ENCODE peak calls at places on chromosomes 4 and X, in eight cellular contexts. Z, D, W, C, M, A, Q and K are unnamed samples.

GRCh38 chr4:99473131-99473530 is 37.7 kb upstream of the C4orf17 start:
- DNase-seq in Z (no peak), D (no peak), W (no peak), C (no peak), M (no peak), A (no peak), Q (no peak), K (no peak)

GRCh38 chr4:55444822-55445221 is 49.1 kb downstream of the TMEM165 start:
- DNase-seq in Z (no peak), D (peak; percentile 58), W (no peak), C (no peak), M (no peak), A (no peak), Q (peak; percentile 21), K (no peak)

GRCh38 chr4:143071351-143071750 is 113.4 kb upstream of the USP38 start:
- DNase-seq in Z (no peak), D (no peak), W (no peak), C (no peak), M (no peak), A (no peak), Q (no peak), K (no peak)

GRCh38 chr4:169159614-169160013 is 111.1 kb downstream of the SH3RF1 start:
- DNase-seq in Z (no peak), D (peak; percentile 60), W (no peak), C (no peak), M (no peak), A (no peak), Q (no peak), K (no peak)

GRCh38 chr4:133148690-133149363 is at the start of gene PCDH10:
- DNase-seq in Z (peak; percentile 73), D (peak; percentile 96), W (peak; percentile 94), C (peak; percentile 96), M (no peak), A (peak; percentile 97), Q (peak; percentile 97), K (peak; percentile 31)

GRCh38 chrX:42495139-42495538 is 282.8 kb downstream of the PPP1R2C start:
- DNase-seq in Z (no peak), D (no peak), W (no peak), C (no peak), M (peak; percentile 3), A (no peak), Q (no peak), K (peak; percentile 10)

GRCh38 chrX:115344885-115345653 is 55.6 kb downstream of the LUZP4 start:
- DNase-seq in Z (peak; percentile 73), D (peak; percentile 96), W (peak; percentile 93), C (peak; percentile 97), M (no peak), A (peak; percentile 93), Q (peak; percentile 85), K (no peak)

GRCh38 chrX:23008431-23009099 is 8.8 kb downstream of the DDX53 start:
- DNase-seq in Z (no peak), D (peak; percentile 20), W (no peak), C (peak; percentile 29), M (no peak), A (no peak), Q (peak; percentile 10), K (no peak)

GRCh38 chr4:24742773-24743676 is 52.3 kb upstream of the SOD3 start:
- DNase-seq in Z (no peak), D (no peak), W (no peak), C (no peak), M (no peak), A (no peak), Q (no peak), K (no peak)

GRCh38 chrX:132533409-132533808 is 44.6 kb upstream of the MBNL3 start:
- DNase-seq in Z (no peak), D (no peak), W (no peak), C (no peak), M (no peak), A (no peak), Q (no peak), K (no peak)
- H3K27me3 ChIP-seq in Z (no peaks in the 10 kb centered on the region), D (no peaks in the 10 kb centered on the region), W (no peaks in the 10 kb centered on the region), C (no peaks in the 10 kb centered on the region), M (no peaks in the 10 kb centered on the region), A (peaks cover 22% of the 10 kb centered on the region), Q (no peaks in the 10 kb centered on the region), K (no peaks in the 10 kb centered on the region)

DNA sequence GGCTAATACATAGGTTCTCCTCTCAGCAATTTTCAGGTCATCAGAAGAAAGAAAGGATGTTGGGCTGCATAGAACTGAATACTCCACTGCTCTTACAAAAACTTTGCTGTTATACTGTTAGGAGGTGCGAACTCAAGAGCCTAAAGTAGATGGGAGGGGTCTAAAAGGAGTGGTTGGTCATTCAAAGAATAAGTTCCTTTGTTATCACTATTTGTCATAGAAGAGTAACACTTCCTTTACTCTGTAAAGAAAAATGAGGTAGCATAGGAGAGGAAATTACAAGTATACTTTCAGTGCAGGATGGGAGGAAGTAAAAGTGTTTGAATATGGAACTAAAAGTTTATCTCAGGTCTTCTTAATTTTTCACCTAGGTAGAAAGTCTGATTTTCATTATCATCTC is 61.5 kb downstream of the CCNI start:
- DNase-seq in Z (no peak), D (no peak), W (no peak), C (no peak), M (no peak), A (no peak), Q (no peak), K (peak; percentile 29)
- H3K36me3 ChIP-seq in Z (no peaks in the 10 kb centered on the region), D (peaks cover 49% of the 10 kb centered on the region), W (peaks cover 6% of the 10 kb centered on the region), C (no peaks in the 10 kb centered on the region), M (no peaks in the 10 kb centered on the region), A (peaks cover 8% of the 10 kb centered on the region), Q (peaks cover 34% of the 10 kb centered on the region), K (peaks cover 8% of the 10 kb centered on the region)

GRCh38 chr4:1856071-1856919 is at the start of gene LETM1:
- DNase-seq in Z (peak; percentile 96), D (peak; percentile 88), W (peak; percentile 98), C (peak; percentile 98), M (peak; percentile 89), A (peak; percentile 97), Q (peak; percentile 97), K (peak; percentile 97)

GRCh38 chr4:1857931-1858330 is 2.0 kb upstream of the LETM1 start:
- DNase-seq in Z (no peak), D (no peak), W (no peak), C (no peak), M (no peak), A (no peak), Q (no peak), K (no peak)

GRCh38 chr4:1859389-1859753 is 3.4 kb upstream of the LETM1 start:
- DNase-seq in Z (no peak), D (no peak), W (no peak), C (peak; percentile 3), M (no peak), A (no peak), Q (no peak), K (no peak)

GRCh38 chr4:1855334-1856070 is 454 bp downstream of the LETM1 start:
- DNase-seq in Z (peak; percentile 43), D (no peak), W (peak; percentile 54), C (peak; percentile 43), M (peak; percentile 12), A (peak; percentile 63), Q (no peak), K (no peak)

GRCh38 chr4:1856920-1857699 is 1.2 kb upstream of the LETM1 start:
- DNase-seq in Z (peak; percentile 69), D (no peak), W (peak; percentile 59), C (peak; percentile 54), M (no peak), A (no peak), Q (no peak), K (no peak)
- H3K27me3 ChIP-seq in Z (no peaks in the 10 kb centered on the region), D (no peaks in the 10 kb centered on the region), W (no peaks in the 10 kb centered on the region), C (no peaks in the 10 kb centered on the region), M (no peaks in the 10 kb centered on the region), A (no peaks in the 10 kb centered on the region), Q (no peaks in the 10 kb centered on the region), K (no peaks in the 10 kb centered on the region)

DNA sequence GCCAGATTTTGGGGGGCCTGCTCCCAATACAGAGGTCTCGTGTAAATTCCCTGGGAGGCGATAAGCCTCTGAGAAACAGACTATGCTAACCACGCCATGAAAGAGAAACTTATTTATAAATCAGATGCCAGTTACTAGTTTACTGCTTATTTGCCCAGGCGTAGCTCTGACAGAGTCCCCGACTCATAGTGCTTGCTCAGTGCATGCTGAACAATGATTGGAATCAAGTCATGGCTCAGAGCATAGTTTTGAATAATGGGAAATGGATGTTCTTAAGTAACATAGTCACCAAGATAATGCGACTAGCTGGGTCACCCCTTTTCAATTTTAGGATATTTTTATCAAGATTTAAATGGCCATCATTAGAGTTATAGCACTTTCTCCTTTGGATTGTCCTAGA is 39.9 kb downstream of the HTT start:
- DNase-seq in Z (no peak), D (no peak), W (no peak), C (no peak), M (no peak), A (no peak), Q (no peak), K (no peak)
- H3K36me3 ChIP-seq in Z (peaks cover 17% of the 10 kb centered on the region), D (peaks cover 23% of the 10 kb centered on the region), W (peaks cover 11% of the 10 kb centered on the region), C (no peaks in the 10 kb centered on the region), M (peaks cover 38% of the 10 kb centered on the region), A (peaks cover 34% of the 10 kb centered on the region), Q (peaks cover 26% of the 10 kb centered on the region), K (peaks cover 90% of the 10 kb centered on the region)

GRCh38 chr4:186628058-186628711 is 72.8 kb upstream of the MTNR1A start:
- DNase-seq in Z (no peak), D (no peak), W (no peak), C (no peak), M (no peak), A (no peak), Q (no peak), K (no peak)

GRCh38 chr4:186634591-186635128 is 79.3 kb upstream of the MTNR1A start:
- DNase-seq in Z (no peak), D (no peak), W (no peak), C (no peak), M (no peak), A (no peak), Q (no peak), K (no peak)

GRCh38 chr4:186630128-186630527 is 74.8 kb upstream of the MTNR1A start:
- DNase-seq in Z (no peak), D (no peak), W (no peak), C (no peak), M (no peak), A (no peak), Q (no peak), K (no peak)

DNA sequence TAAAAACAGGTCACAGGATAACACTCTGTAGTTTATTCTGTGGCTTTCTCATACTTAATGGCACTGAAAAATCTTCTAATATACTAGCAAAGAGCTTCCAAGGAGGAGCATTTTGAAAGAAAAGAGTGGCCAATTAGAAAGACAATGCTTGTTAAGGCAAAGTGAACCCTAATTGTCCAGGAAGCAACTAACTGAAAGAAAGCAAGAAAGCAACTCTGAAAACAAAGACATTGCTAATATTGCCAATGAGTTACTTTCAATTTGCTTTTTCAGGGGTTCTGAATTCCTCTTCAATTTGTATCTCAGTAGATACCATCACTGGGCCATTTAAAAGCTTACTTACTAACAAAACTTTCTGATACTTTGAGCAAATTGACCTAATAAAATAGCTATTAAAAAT is 78.5 kb upstream of the MTNR1A start:
- DNase-seq in Z (no peak), D (no peak), W (no peak), C (no peak), M (no peak), A (no peak), Q (no peak), K (no peak)
- H3K27me3 ChIP-seq in Z (no peaks in the 10 kb centered on the region), D (no peaks in the 10 kb centered on the region), W (no peaks in the 10 kb centered on the region), C (no peaks in the 10 kb centered on the region), M (no peaks in the 10 kb centered on the region), A (no peaks in the 10 kb centered on the region), Q (peaks cover 4% of the 10 kb centered on the region), K (no peaks in the 10 kb centered on the region)

DNA sequence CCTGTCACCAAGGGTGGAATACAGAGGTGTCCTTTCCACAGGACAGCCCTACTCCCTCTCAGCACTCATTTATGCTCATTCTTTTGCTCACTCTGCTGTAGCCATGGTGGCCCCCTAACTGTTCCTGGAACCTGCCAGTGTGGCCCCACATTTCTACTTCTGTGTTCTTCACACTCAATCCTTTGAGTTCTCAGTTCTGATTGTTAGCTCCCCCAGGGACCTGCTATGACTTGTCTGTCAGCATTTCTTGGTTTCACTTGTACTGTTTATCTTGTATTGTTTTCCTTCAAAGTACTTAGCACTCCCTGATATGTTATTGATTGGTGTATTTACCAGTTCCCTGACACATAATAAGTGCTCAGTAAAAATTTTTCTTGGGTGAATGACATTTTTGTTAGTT is 14.9 kb downstream of the VBP1 start:
- DNase-seq in Z (no peak), D (no peak), W (no peak), C (no peak), M (no peak), A (no peak), Q (no peak), K (no peak)
- H3K36me3 ChIP-seq in Z (no peaks in the 10 kb centered on the region), D (no peaks in the 10 kb centered on the region), W (peaks cover 2% of the 10 kb centered on the region), C (no peaks in the 10 kb centered on the region), M (peaks cover 16% of the 10 kb centered on the region), A (peaks cover 10% of the 10 kb centered on the region), Q (peaks cover 21% of the 10 kb centered on the region), K (peaks cover 59% of the 10 kb centered on the region)